ENCODE peak calls at places on chromosomes 1 and 21, in nine cellular contexts. One of them, this sample, is unnamed.

GRCh38 chr21:32336711-32337110 is 38.1 kb downstream of the MRAP start:
- DNase-seq in adipocyte: peak; percentile 18
- DNase-seq in aorta: no peak
- DNase-seq in heart right ventricle: no peak
- DNase-seq in H9: no peak
- DNase-seq in adrenal gland: no peak
- DNase-seq in pancreas: no peak
- DNase-seq in heart left ventricle: no peak
- DNase-seq in psoas muscle: no peak
- DNase-seq in this sample: no peak

GRCh38 chr21:44708866-44709425 is 2.4 kb downstream of the TSPEAR start:
- DNase-seq in heart left ventricle: no peak
- DNase-seq in aorta: peak; percentile 59
- DNase-seq in adipocyte: no peak
- DNase-seq in H9: no peak
- DNase-seq in psoas muscle: no peak
- DNase-seq in pancreas: no peak
- DNase-seq in heart right ventricle: no peak
- DNase-seq in adrenal gland: no peak
- DNase-seq in this sample: peak; percentile 3

GRCh38 chr1:51423098-51423821 is 92.9 kb upstream of the TTC39A start:
- DNase-seq in pancreas: no peak
- DNase-seq in H9: no peak
- DNase-seq in adipocyte: peak; percentile 24
- DNase-seq in aorta: no peak
- DNase-seq in psoas muscle: no peak
- DNase-seq in adrenal gland: peak; percentile 65
- DNase-seq in heart right ventricle: peak; percentile 37
- DNase-seq in heart left ventricle: peak; percentile 28
- DNase-seq in this sample: no peak

GRCh38 chr1:109876617-109877319 is 33.9 kb upstream of the CSF1 start:
- DNase-seq in adipocyte: peak; percentile 57
- DNase-seq in heart right ventricle: no peak
- DNase-seq in adrenal gland: no peak
- DNase-seq in aorta: no peak
- DNase-seq in H9: peak; percentile 56
- DNase-seq in heart left ventricle: no peak
- DNase-seq in psoas muscle: no peak
- DNase-seq in pancreas: no peak
- DNase-seq in this sample: no peak

GRCh38 chr1:102879439-102879993 is 228.8 kb downstream of the COL11A1 start:
- DNase-seq in aorta: no peak
- DNase-seq in adrenal gland: no peak
- DNase-seq in psoas muscle: no peak
- DNase-seq in adipocyte: peak; percentile 68
- DNase-seq in heart right ventricle: no peak
- DNase-seq in pancreas: no peak
- DNase-seq in heart left ventricle: no peak
- DNase-seq in H9: no peak
- DNase-seq in this sample: no peak

GRCh38 chr1:213041443-213041842 is 9.6 kb upstream of the RPS6KC1 start:
- DNase-seq in psoas muscle: no peak
- DNase-seq in pancreas: no peak
- DNase-seq in heart right ventricle: no peak
- DNase-seq in adrenal gland: no peak
- DNase-seq in aorta: no peak
- DNase-seq in H9: no peak
- DNase-seq in adipocyte: peak; percentile 29
- DNase-seq in heart left ventricle: no peak
- DNase-seq in this sample: no peak

GRCh38 chr1:226677121-226678020 is 61.7 kb downstream of the ITPKB start:
- DNase-seq in heart right ventricle: peak; percentile 79
- DNase-seq in psoas muscle: peak; percentile 86
- DNase-seq in adrenal gland: peak; percentile 97
- DNase-seq in aorta: no peak
- DNase-seq in heart left ventricle: peak; percentile 77
- DNase-seq in adipocyte: peak; percentile 77
- DNase-seq in H9: no peak
- DNase-seq in pancreas: peak; percentile 45
- DNase-seq in this sample: peak; percentile 80

GRCh38 chr1:203272633-203273205 is 32.6 kb upstream of the BTG2 start:
- DNase-seq in heart left ventricle: no peak
- DNase-seq in adipocyte: no peak
- DNase-seq in H9: no peak
- DNase-seq in psoas muscle: no peak
- DNase-seq in heart right ventricle: no peak
- DNase-seq in adrenal gland: no peak
- DNase-seq in aorta: no peak
- DNase-seq in pancreas: no peak
- DNase-seq in this sample: peak; percentile 62

GRCh38 chr1:195097316-195097715 is 1510.9 kb downstream of the KCNT2 start:
- DNase-seq in pancreas: no peak
- DNase-seq in adrenal gland: no peak
- DNase-seq in psoas muscle: no peak
- DNase-seq in heart right ventricle: no peak
- DNase-seq in aorta: peak; percentile 14
- DNase-seq in heart left ventricle: no peak
- DNase-seq in H9: no peak
- DNase-seq in adipocyte: no peak
- DNase-seq in this sample: no peak

GRCh38 chr21:41977034-41977950 is 23.5 kb upstream of the C2CD2 start:
- DNase-seq in heart left ventricle: no peak
- DNase-seq in pancreas: no peak
- DNase-seq in H9: no peak
- DNase-seq in adipocyte: no peak
- DNase-seq in adrenal gland: no peak
- DNase-seq in aorta: no peak
- DNase-seq in psoas muscle: no peak
- DNase-seq in heart right ventricle: no peak
- DNase-seq in this sample: no peak

GRCh38 chr1:182205378-182206022 is 144.0 kb upstream of the ZNF648 start:
- DNase-seq in psoas muscle: no peak
- DNase-seq in pancreas: no peak
- DNase-seq in aorta: no peak
- DNase-seq in H9: no peak
- DNase-seq in heart right ventricle: no peak
- DNase-seq in heart left ventricle: no peak
- DNase-seq in adrenal gland: no peak
- DNase-seq in adipocyte: no peak
- DNase-seq in this sample: no peak

GRCh38 chr1:159056069-159056698 is 20.4 kb downstream of the AIM2 start:
- DNase-seq in psoas muscle: no peak
- DNase-seq in adrenal gland: no peak
- DNase-seq in heart right ventricle: no peak
- DNase-seq in aorta: no peak
- DNase-seq in H9: peak; percentile 64
- DNase-seq in heart left ventricle: no peak
- DNase-seq in pancreas: no peak
- DNase-seq in adipocyte: no peak
- DNase-seq in this sample: no peak

GRCh38 chr1:25688390-25689119 is 72.0 kb downstream of the MAN1C1 start:
- DNase-seq in heart left ventricle: no peak
- DNase-seq in pancreas: no peak
- DNase-seq in heart right ventricle: no peak
- DNase-seq in adrenal gland: peak; percentile 64
- DNase-seq in adipocyte: peak; percentile 53
- DNase-seq in H9: no peak
- DNase-seq in psoas muscle: peak; percentile 54
- DNase-seq in aorta: peak; percentile 84
- DNase-seq in this sample: no peak

GRCh38 chr1:9823693-9823942 is 147 bp downstream of the CLSTN1 start:
- DNase-seq in psoas muscle: no peak
- DNase-seq in adipocyte: no peak
- DNase-seq in adrenal gland: no peak
- DNase-seq in pancreas: no peak
- DNase-seq in H9: no peak
- DNase-seq in heart right ventricle: no peak
- DNase-seq in aorta: no peak
- DNase-seq in heart left ventricle: no peak
- DNase-seq in this sample: no peak

GRCh38 chr1:56145524-56145923 is 433.8 kb downstream of the PLPP3 start:
- DNase-seq in adrenal gland: no peak
- DNase-seq in H9: no peak
- DNase-seq in psoas muscle: no peak
- DNase-seq in heart left ventricle: no peak
- DNase-seq in pancreas: no peak
- DNase-seq in heart right ventricle: no peak
- DNase-seq in adipocyte: no peak
- DNase-seq in aorta: no peak
- DNase-seq in this sample: no peak

DNA sequence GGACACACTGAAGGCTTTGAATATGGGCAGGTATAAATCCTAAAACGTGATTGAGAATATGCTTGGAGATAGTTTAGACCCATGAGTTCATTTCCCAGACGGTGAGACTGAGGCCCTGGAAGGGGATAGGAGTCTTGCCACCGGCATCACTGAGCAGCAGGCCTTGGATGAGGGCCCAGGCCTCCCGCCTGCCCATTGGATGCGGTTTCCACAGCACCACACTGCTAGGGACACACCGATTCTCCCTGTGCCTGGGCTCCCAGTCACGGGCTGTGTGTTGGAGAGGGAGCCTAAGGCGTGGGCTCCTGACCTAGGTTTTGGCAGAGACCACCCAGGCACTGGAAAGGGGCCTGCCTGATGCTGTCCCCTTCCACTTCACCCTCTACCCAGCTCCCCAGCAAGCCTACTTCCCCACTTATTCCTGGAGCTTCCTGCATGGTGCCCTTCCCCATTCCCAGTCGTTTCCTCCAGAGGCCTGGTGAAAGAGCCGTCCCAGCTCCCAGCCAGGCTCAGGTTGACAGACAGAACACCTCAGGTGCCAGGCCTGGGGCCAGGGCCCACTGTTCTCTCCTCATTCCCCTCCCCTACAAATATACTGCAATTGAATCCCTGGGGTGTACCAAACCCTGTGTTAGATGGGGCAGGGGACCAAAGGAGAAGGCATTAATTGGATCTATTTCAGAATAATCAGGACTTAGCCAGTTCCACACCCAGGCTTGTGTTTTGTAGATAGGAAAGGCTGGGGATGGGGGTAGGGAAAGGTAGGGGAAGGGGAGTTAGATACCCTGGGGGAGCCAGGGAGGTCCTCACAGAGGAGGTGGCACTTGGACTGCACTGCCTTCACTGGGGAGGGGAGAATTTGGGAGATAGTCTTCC is 3.4 kb downstream of the FOXO6 start:
- DNase-seq in heart right ventricle: no peak
- DNase-seq in pancreas: no peak
- DNase-seq in aorta: no peak
- DNase-seq in psoas muscle: no peak
- DNase-seq in adipocyte: no peak
- DNase-seq in heart left ventricle: no peak
- DNase-seq in H9: no peak
- DNase-seq in adrenal gland: no peak
- DNase-seq in this sample: no peak
- H3K4me1 ChIP-seq in heart right ventricle: peaks cover 61% of the 10 kb centered on the region
- H3K4me1 ChIP-seq in pancreas: peaks cover 5% of the 10 kb centered on the region
- H3K4me1 ChIP-seq in aorta: no peaks in the 10 kb centered on the region
- H3K4me1 ChIP-seq in psoas muscle: peaks cover 38% of the 10 kb centered on the region
- H3K4me1 ChIP-seq in adipocyte: peaks cover 5% of the 10 kb centered on the region
- H3K4me1 ChIP-seq in heart left ventricle: peaks cover 33% of the 10 kb centered on the region
- H3K4me1 ChIP-seq in H9: peaks cover 5% of the 10 kb centered on the region
- H3K4me1 ChIP-seq in adrenal gland: peaks cover 24% of the 10 kb centered on the region
- H3K4me1 ChIP-seq in this sample: peaks cover 13% of the 10 kb centered on the region

GRCh38 chr1:12434686-12435085 is 183.3 kb downstream of the DHRS3 start:
- DNase-seq in heart right ventricle: no peak
- DNase-seq in adrenal gland: no peak
- DNase-seq in psoas muscle: no peak
- DNase-seq in adipocyte: no peak
- DNase-seq in heart left ventricle: no peak
- DNase-seq in aorta: no peak
- DNase-seq in pancreas: no peak
- DNase-seq in H9: no peak
- DNase-seq in this sample: no peak
- H3K4me1 ChIP-seq in heart right ventricle: peaks cover 77% of the 10 kb centered on the region
- H3K4me1 ChIP-seq in adrenal gland: peaks cover 23% of the 10 kb centered on the region
- H3K4me1 ChIP-seq in psoas muscle: peaks cover 33% of the 10 kb centered on the region
- H3K4me1 ChIP-seq in adipocyte: peaks cover 39% of the 10 kb centered on the region
- H3K4me1 ChIP-seq in heart left ventricle: peaks cover 44% of the 10 kb centered on the region
- H3K4me1 ChIP-seq in aorta: peaks cover 13% of the 10 kb centered on the region
- H3K4me1 ChIP-seq in pancreas: peaks cover 14% of the 10 kb centered on the region
- H3K4me1 ChIP-seq in H9: no peaks in the 10 kb centered on the region
- H3K4me1 ChIP-seq in this sample: peaks cover 15% of the 10 kb centered on the region

GRCh38 chr1:181128592-181129497 is 40.3 kb downstream of the IER5 start:
- DNase-seq in aorta: no peak
- DNase-seq in heart right ventricle: peak; percentile 28
- DNase-seq in psoas muscle: no peak
- DNase-seq in H9: peak; percentile 63
- DNase-seq in adrenal gland: peak; percentile 49
- DNase-seq in adipocyte: no peak
- DNase-seq in heart left ventricle: no peak
- DNase-seq in pancreas: peak; percentile 45
- DNase-seq in this sample: no peak
- H3K4me1 ChIP-seq in aorta: no peaks in the 10 kb centered on the region
- H3K4me1 ChIP-seq in heart right ventricle: peaks cover 52% of the 10 kb centered on the region
- H3K4me1 ChIP-seq in psoas muscle: peaks cover 6% of the 10 kb centered on the region
- H3K4me1 ChIP-seq in H9: peaks cover 15% of the 10 kb centered on the region
- H3K4me1 ChIP-seq in adrenal gland: peaks cover 23% of the 10 kb centered on the region
- H3K4me1 ChIP-seq in adipocyte: no peaks in the 10 kb centered on the region
- H3K4me1 ChIP-seq in heart left ventricle: peaks cover 20% of the 10 kb centered on the region
- H3K4me1 ChIP-seq in pancreas: no peaks in the 10 kb centered on the region
- H3K4me1 ChIP-seq in this sample: no peaks in the 10 kb centered on the region

GRCh38 chr1:19311503-19311930 is 427 bp downstream of the AKR7A2 start:
- DNase-seq in aorta: no peak
- DNase-seq in heart right ventricle: no peak
- DNase-seq in pancreas: no peak
- DNase-seq in H9: no peak
- DNase-seq in adipocyte: no peak
- DNase-seq in heart left ventricle: no peak
- DNase-seq in adrenal gland: peak; percentile 52
- DNase-seq in psoas muscle: no peak
- DNase-seq in this sample: no peak
- H3K4me1 ChIP-seq in aorta: no peaks in the 10 kb centered on the region
- H3K4me1 ChIP-seq in heart right ventricle: peaks cover 31% of the 10 kb centered on the region
- H3K4me1 ChIP-seq in pancreas: peaks cover 7% of the 10 kb centered on the region
- H3K4me1 ChIP-seq in H9: no peaks in the 10 kb centered on the region
- H3K4me1 ChIP-seq in adipocyte: peaks cover 32% of the 10 kb centered on the region
- H3K4me1 ChIP-seq in heart left ventricle: peaks cover 5% of the 10 kb centered on the region
- H3K4me1 ChIP-seq in adrenal gland: peaks cover 48% of the 10 kb centered on the region
- H3K4me1 ChIP-seq in psoas muscle: peaks cover 28% of the 10 kb centered on the region
- H3K4me1 ChIP-seq in this sample: peaks cover 14% of the 10 kb centered on the region

GRCh38 chr1:167658574-167659328 is 28.7 kb downstream of the RCSD1 start:
- DNase-seq in pancreas: no peak
- DNase-seq in H9: no peak
- DNase-seq in psoas muscle: no peak
- DNase-seq in aorta: no peak
- DNase-seq in heart right ventricle: no peak
- DNase-seq in adrenal gland: no peak
- DNase-seq in heart left ventricle: no peak
- DNase-seq in adipocyte: no peak
- DNase-seq in this sample: no peak
- H3K4me1 ChIP-seq in pancreas: no peaks in the 10 kb centered on the region
- H3K4me1 ChIP-seq in H9: no peaks in the 10 kb centered on the region
- H3K4me1 ChIP-seq in psoas muscle: peaks cover 68% of the 10 kb centered on the region
- H3K4me1 ChIP-seq in aorta: no peaks in the 10 kb centered on the region
- H3K4me1 ChIP-seq in heart right ventricle: peaks cover 100% of the 10 kb centered on the region
- H3K4me1 ChIP-seq in adrenal gland: peaks cover 40% of the 10 kb centered on the region
- H3K4me1 ChIP-seq in heart left ventricle: peaks cover 65% of the 10 kb centered on the region
- H3K4me1 ChIP-seq in adipocyte: peaks cover 20% of the 10 kb centered on the region
- H3K4me1 ChIP-seq in this sample: peaks cover 16% of the 10 kb centered on the region

GRCh38 chr1:206472454-206472853 is 2.2 kb downstream of the IKBKE start:
- DNase-seq in aorta: no peak
- DNase-seq in adipocyte: peak; percentile 74
- DNase-seq in pancreas: no peak
- DNase-seq in psoas muscle: peak; percentile 60
- DNase-seq in heart left ventricle: no peak
- DNase-seq in H9: peak; percentile 52
- DNase-seq in adrenal gland: peak; percentile 48
- DNase-seq in heart right ventricle: no peak
- DNase-seq in this sample: peak; percentile 54
- H3K4me1 ChIP-seq in aorta: no peaks in the 10 kb centered on the region
- H3K4me1 ChIP-seq in adipocyte: peaks cover 32% of the 10 kb centered on the region
- H3K4me1 ChIP-seq in pancreas: no peaks in the 10 kb centered on the region
- H3K4me1 ChIP-seq in psoas muscle: peaks cover 3% of the 10 kb centered on the region
- H3K4me1 ChIP-seq in heart left ventricle: peaks cover 7% of the 10 kb centered on the region
- H3K4me1 ChIP-seq in H9: peaks cover 12% of the 10 kb centered on the region
- H3K4me1 ChIP-seq in adrenal gland: peaks cover 32% of the 10 kb centered on the region
- H3K4me1 ChIP-seq in heart right ventricle: peaks cover 34% of the 10 kb centered on the region
- H3K4me1 ChIP-seq in this sample: peaks cover 8% of the 10 kb centered on the region

This sample was measured in ovary.